ENCODE peak calls at places on chromosomes 4 and X, in four cellular contexts. W is SK-MEL-5, I is HFFc6, G is lower lobe of right lung. Z is an unnamed sample.

GRCh38 chr4:103012085-103012484 is 7.4 kb downstream of the SLC9B1 start:
- DNase-seq in W (peak), I (peak), G (no peak), Z (peak)

GRCh38 chrX:35122756-35123155 is 180.2 kb downstream of the FAM47B start:
- DNase-seq in W (no peak), I (no peak), G (no peak), Z (no peak)

GRCh38 chr4:822361-823092 is 3.4 kb downstream of the CPLX1 start:
- DNase-seq in W (no peak), I (no peak), G (no peak), Z (no peak)

GRCh38 chr4:159048166-159048886 is 54.6 kb upstream of the RAPGEF2 start:
- DNase-seq in W (peak), I (peak), G (peak), Z (peak)

GRCh38 chr4:102246416-102246815 is 98.9 kb downstream of the SLC39A8 start:
- DNase-seq in W (no peak), I (no peak), G (no peak), Z (no peak)

GRCh38 chrX:119617511-119618164 is 11.4 kb upstream of the NKRF start:
- DNase-seq in W (no peak), I (no peak), G (no peak), Z (no peak)

GRCh38 chr4:128686032-128686465 is 123.5 kb upstream of the JADE1 start:
- DNase-seq in W (no peak), I (no peak), G (no peak), Z (no peak)

GRCh38 chr4:76905521-76905920 is 7.6 kb upstream of the SOWAHB start:
- DNase-seq in W (no peak), I (peak), G (no peak), Z (no peak)

GRCh38 chrX:118346258-118347094 is 570 bp downstream of the WDR44 start:
- DNase-seq in W (peak), I (peak), G (peak), Z (no peak)

GRCh38 chrX:10529344-10529743 is 91.0 kb downstream of the MID1 start:
- DNase-seq in W (no peak), I (no peak), G (no peak), Z (no peak)

GRCh38 chr4:22897520-22898108 is 204.9 kb downstream of the GBA3 start:
- DNase-seq in W (peak), I (peak), G (no peak), Z (no peak)

GRCh38 chr4:188262464-188262863 is 123.2 kb downstream of the TRIML1 start:
- DNase-seq in W (no peak), I (no peak), G (no peak), Z (no peak)

GRCh38 chr4:46781434-46782092 is 127.5 kb downstream of the COX7B2 start:
- DNase-seq in W (no peak), I (no peak), G (no peak), Z (no peak)

GRCh38 chr4:74632634-74633033 is 161.7 kb downstream of the BTC start:
- DNase-seq in W (no peak), I (peak), G (peak), Z (no peak)

GRCh38 chr4:158809611-158810486 is 41.0 kb downstream of the FNIP2 start:
- DNase-seq in W (peak), I (peak), G (no peak), Z (peak)